ENCODE peak calls at places on chromosome 10, in six cellular contexts. G is pancreas, W is fibroblast of lung, V is WERI-Rb-1, S is MM.1S, X is heart right ventricle. N is an unnamed sample.

GRCh38 chr10:126111562-126111961 is 215.2 kb downstream of the FANK1 start:
- DNase-seq in G (no peak), W (no peak), S (no peak), X (no peak), V (no peak), N (no peak)

GRCh38 chr10:21831986-21832735 is 171.4 kb downstream of the DNAJC1 start:
- DNase-seq in G (no peak), V (no peak), S (no peak), W (peak; percentile 59), X (no peak), N (no peak)

GRCh38 chr10:74081192-74081803 is 69.3 kb downstream of the AP3M1 start:
- DNase-seq in V (peak; percentile 57), X (peak; percentile 54), W (peak; percentile 76), G (no peak), S (peak; percentile 47), N (no peak)

GRCh38 chr10:43790147-43790546 is 141.5 kb upstream of the ZNF32 start:
- DNase-seq in X (no peak), S (no peak), V (no peak), G (no peak), W (no peak), N (no peak)

GRCh38 chr10:89053555-89053954 is 63.0 kb downstream of the FAS start:
- DNase-seq in G (no peak), X (peak; percentile 44), V (no peak), S (no peak), W (no peak), N (no peak)

GRCh38 chr10:125093199-125093841 is 67.0 kb downstream of the CTBP2 start:
- DNase-seq in V (no peak), S (no peak), G (no peak), W (peak; percentile 68), X (peak; percentile 66), N (no peak)

GRCh38 chr10:93854985-93855384 is 38.8 kb upstream of the SLC35G1 start:
- DNase-seq in X (no peak), W (no peak), G (no peak), V (no peak), S (no peak), N (no peak)

GRCh38 chr10:102603946-102604345 is 40.3 kb upstream of the TRIM8 start:
- DNase-seq in X (no peak), S (no peak), V (no peak), G (no peak), W (peak; percentile 53), N (no peak)

GRCh38 chr10:21304198-21304597 is 221.3 kb downstream of the SKIDA1 start:
- DNase-seq in V (no peak), S (no peak), W (no peak), G (no peak), X (no peak), N (no peak)

GRCh38 chr10:132257271-132257670 is 50.5 kb downstream of the STK32C start:
- DNase-seq in S (no peak), W (peak; percentile 13), G (no peak), X (no peak), V (no peak), N (no peak)

GRCh38 chr10:110758898-110759297 is 112.8 kb upstream of the PDCD4 start:
- DNase-seq in W (no peak), V (no peak), G (no peak), X (peak; percentile 59), S (no peak), N (no peak)

GRCh38 chr10:56646301-56646700 is 285.2 kb upstream of the ZWINT start:
- DNase-seq in V (peak; percentile 82), W (no peak), X (no peak), G (no peak), S (no peak), N (no peak)

GRCh38 chr10:69718951-69719350 is 82.8 kb upstream of the COL13A1 start:
- DNase-seq in V (no peak), S (no peak), G (no peak), X (no peak), W (no peak), N (no peak)

GRCh38 chr10:43682956-43683355 is 34.3 kb upstream of the ZNF32 start:
- DNase-seq in G (no peak), X (no peak), S (no peak), W (no peak), V (no peak), N (no peak)

GRCh38 chr10:79502561-79503309 is 9.6 kb upstream of the EIF5AL1 start:
- DNase-seq in X (no peak), V (peak; percentile 71), W (no peak), G (no peak), S (no peak), N (no peak)
- TF ChIP-seq CTCF in X (peak; percentile 51), V (peak; percentile 83), W (no peak), G (no peak), S (no peak), N (peak; percentile 58)

GRCh38 chr10:86522385-86522855 is 828 bp upstream of the WAPL start:
- DNase-seq in S (peak; percentile 8), X (no peak), W (no peak), V (no peak), G (no peak), N (no peak)
- TF ChIP-seq CTCF in S (no peak), X (no peak), W (no peak), V (no peak), G (no peak), N (no peak)

DNA sequence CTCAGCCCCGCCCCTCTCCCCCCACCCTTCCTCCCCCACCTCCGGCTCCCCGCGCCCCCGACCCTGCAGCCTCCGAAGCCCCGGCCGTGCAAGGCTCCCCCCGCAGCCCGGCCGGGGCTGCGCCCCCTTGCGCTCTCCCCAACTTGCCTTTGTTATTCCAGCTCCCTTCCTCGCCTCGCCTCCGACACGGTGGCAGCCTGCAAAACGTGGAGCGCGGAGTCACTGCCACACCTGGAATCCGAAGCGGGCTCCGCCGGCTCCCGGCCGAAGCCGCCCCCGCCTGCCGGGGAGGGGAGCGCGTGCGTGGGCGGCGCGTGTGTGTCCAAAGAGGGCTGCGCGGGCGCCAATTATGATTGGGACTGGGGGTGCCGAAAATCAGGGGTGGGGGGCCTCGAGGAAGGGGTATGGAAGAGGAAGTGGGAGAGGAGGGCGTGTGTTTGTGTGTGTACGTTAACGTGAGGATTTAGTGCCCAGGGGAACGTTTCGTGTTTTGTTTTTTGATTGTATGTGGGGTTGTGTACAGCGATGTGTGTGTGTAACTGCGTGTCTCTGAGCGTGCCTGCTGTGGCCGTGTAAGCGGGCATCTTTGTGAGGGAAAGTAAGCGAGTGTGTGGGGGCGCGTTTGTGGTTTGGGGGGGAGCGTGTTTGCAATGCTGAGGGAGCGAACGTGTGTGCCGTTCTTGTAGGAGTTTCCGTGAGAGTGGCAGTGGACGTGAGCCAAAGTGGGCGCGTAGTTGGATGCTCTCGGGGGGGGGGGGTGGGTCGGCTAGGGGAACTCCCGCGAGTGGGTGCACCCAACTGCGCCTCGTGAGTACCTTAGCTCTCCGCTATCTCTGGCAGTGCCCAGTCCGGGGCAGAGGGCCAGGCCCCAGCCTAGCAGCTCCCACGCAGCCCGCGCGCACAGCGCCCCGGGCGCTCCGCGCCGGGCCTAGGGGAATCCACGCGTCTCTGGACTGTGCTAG is 1.2 kb upstream of the ZMIZ1 start:
- DNase-seq in X (peak; percentile 93), G (peak; percentile 95), S (peak; percentile 76), W (peak; percentile 93), V (peak; percentile 91), N (peak; percentile 96)
- TF ChIP-seq CTCF in X (peak; percentile 44), G (no peak), S (no peak), W (peak; percentile 31), V (no peak), N (no peak)

DNA sequence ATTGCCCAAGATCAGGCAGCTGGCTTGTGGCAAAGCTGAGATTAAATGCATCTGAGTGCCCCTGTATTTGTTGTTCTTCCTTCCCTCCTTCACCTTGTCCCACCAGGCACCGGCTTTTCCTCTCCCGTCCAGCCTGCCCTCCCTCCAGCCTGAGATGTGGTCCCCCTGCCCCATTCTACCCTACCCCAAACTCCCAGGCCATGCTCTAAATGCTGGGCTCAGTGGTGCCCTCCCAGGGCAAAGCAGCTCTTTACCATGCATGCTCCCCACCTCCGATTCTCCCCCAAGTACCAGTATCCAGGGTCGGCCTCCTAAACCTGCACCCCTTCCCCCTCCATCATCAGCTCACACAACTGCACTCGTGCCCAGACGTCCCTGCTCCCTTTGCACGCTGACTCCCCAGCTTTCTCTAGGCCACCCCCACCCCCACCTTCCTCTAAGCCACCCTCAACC is 36.5 kb downstream of the CALML5 start:
- DNase-seq in W (no peak), S (no peak), V (no peak), G (no peak), X (no peak), N (no peak)
- TF ChIP-seq CTCF in W (no peak), S (no peak), V (no peak), G (no peak), X (no peak), N (no peak)

GRCh38 chr10:129972145-129972965 is 8.3 kb upstream of the EBF3 start:
- DNase-seq in S (no peak), V (no peak), W (no peak), X (no peak), G (peak; percentile 68), N (peak; percentile 66)

GRCh38 chr10:129972966-129973673 is 9.0 kb upstream of the EBF3 start:
- DNase-seq in S (no peak), V (no peak), X (no peak), G (no peak), W (no peak), N (peak; percentile 65)

GRCh38 chr10:129969528-129970264 is 5.6 kb upstream of the EBF3 start:
- DNase-seq in V (no peak), W (no peak), G (no peak), S (no peak), X (no peak), N (no peak)

GRCh38 chr10:129970404-129971364 is 6.6 kb upstream of the EBF3 start:
- DNase-seq in W (no peak), V (no peak), X (no peak), G (no peak), S (no peak), N (peak; percentile 67)

DNA sequence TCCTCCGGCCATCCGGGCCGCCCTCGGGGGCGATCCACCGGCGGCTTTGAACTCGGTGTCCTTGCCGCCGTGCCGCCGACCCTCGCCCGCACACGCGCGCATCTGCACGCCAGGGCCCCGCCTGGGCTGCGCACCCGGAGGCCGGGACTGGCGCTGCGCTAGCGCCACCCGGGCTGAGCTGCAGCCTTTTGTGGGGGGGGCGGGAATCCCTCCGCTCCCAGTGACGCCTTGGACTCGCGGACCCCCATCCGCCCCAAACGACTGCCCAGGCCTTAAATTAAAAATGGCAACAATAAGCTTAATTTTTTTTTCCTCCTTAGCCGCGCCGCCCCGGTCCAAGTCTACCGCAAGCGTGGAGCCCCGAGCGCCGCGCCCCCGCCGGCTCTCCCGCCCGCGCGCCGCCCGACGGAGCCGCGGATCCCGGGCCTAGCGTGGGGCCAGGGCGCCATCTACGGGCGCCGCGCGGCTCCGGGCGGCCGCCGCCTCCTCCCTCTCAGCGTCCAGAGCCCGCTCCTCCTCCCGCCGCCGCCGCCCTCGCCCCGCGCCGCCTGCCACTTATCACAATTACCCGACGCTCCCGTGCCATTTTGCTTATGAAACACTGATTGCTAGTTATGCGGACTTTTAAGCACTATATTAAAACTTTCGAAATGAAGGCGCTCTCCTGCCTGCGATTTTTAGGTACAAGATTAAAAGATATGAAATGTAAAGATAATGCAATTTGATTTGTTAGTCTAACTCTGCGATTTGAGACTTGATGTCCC is 7.5 kb upstream of the EBF3 start:
- DNase-seq in V (peak; percentile 71), G (peak; percentile 66), W (peak; percentile 47), X (no peak), S (peak; percentile 37), N (peak; percentile 80)
- TF ChIP-seq CTCF in V (peak; percentile 62), G (no peak), W (no peak), X (peak; percentile 60), S (no peak), N (peak; percentile 72)